ENCODE peak calls at places on chromosomes 6 and 20, in ten cellular contexts. H is prostate gland, T is breast epithelium, Y is sigmoid colon, O is esophagus muscularis mucosa, D is HCT116, G is endothelial cell of umbilical vein, E is H1, P is suprapubic skin, R is stomach. U is an unnamed sample.

GRCh38 chr6:148987982-148988381 is 241.2 kb downstream of the UST start:
- DNase-seq in E (no peak), P (no peak), G (no peak), R (no peak), H (no peak), T (no peak), Y (no peak), O (peak; percentile 37), D (no peak), U (no peak)

GRCh38 chr6:2839195-2839981 is 2.3 kb downstream of the SERPINB1 start:
- DNase-seq in T (no peak), O (peak; percentile 39), E (no peak), H (no peak), R (peak; percentile 48), P (no peak), D (peak; percentile 79), G (peak; percentile 55), Y (no peak), U (no peak)

GRCh38 chr6:55014321-55015088 is 159.8 kb upstream of the HCRTR2 start:
- DNase-seq in Y (no peak), P (no peak), D (no peak), H (no peak), T (no peak), O (no peak), G (no peak), R (no peak), E (no peak), U (no peak)

GRCh38 chr6:35310265-35310831 is 12.7 kb downstream of the DEF6 start:
- DNase-seq in R (no peak), D (no peak), Y (no peak), P (no peak), H (no peak), O (no peak), T (no peak), G (no peak), E (no peak), U (no peak)

GRCh38 chr6:84227434-84228197 is at the start of gene CEP162:
- DNase-seq in E (peak; percentile 95), D (peak; percentile 72), Y (peak; percentile 96), O (peak; percentile 99), T (peak; percentile 86), G (peak; percentile 95), R (peak; percentile 92), H (peak; percentile 93), P (peak; percentile 96), U (peak; percentile 39)

GRCh38 chr6:163790296-163790840 is 375.9 kb downstream of the QKI start:
- DNase-seq in G (no peak), O (no peak), P (no peak), E (no peak), D (no peak), Y (no peak), H (no peak), R (no peak), T (no peak), U (no peak)

GRCh38 chr6:82878812-82879211 is 186.8 kb downstream of the UBE3D start:
- DNase-seq in G (peak; percentile 91), P (no peak), E (no peak), Y (no peak), T (no peak), H (no peak), D (no peak), O (no peak), R (no peak), U (no peak)

GRCh38 chr6:106387875-106388274 is 27.4 kb downstream of the CRYBG1 start:
- DNase-seq in E (no peak), P (no peak), T (no peak), D (no peak), H (no peak), O (no peak), R (no peak), G (no peak), Y (peak; percentile 67), U (no peak)

DNA sequence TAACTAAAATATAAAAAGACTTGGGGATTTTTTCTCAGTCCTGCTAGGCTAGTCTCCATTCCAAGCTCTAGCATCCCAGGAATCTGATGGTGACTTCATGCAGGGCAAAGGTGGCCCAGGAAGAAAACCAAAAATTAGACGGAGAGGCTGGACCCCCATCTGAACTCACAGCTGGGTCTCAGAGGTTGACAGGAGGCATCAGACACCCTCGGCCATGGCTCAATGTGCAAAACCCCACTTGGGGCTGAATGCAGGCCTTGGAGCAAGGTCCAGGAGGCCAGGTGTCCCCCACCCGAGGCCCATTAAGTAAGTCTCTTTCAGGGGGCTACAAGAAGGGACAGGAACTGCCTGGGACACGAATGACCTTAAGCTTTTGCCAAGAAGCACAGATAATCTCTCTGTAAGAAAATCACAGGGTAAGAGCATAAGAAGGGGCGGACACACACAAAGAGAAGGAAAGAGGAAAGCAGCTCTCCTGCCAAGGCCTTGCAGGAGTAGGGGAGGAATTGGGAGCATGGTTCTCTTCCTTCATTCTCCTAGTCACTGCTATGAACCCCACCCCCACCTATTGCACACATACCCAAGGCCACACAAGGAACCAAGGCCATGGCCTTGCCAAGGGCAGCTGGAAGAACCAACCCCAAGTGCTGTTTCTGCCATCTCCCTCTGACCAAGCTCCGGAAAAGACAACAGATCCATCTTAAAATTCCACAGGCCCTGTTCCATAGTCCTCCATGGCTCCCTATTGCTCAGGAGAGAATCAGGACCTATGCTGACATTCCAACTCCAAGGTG is 31.6 kb downstream of the TRAM2 start:
- DNase-seq in E (no peak), P (no peak), O (no peak), H (no peak), R (no peak), D (no peak), G (no peak), T (no peak), Y (no peak), U (no peak)
- TF ChIP-seq POLR2A in E (no peak), P (no peak), O (no peak), H (no peak), R (no peak), D (no peak), G (no peak), T (no peak), Y (no peak), U (no peak)

GRCh38 chr6:150890346-150890745 is 24.8 kb downstream of the MTHFD1L start:
- DNase-seq in E (no peak), D (no peak), T (no peak), O (no peak), Y (no peak), G (no peak), P (peak; percentile 16), R (no peak), H (no peak), U (no peak)

GRCh38 chr6:150887978-150888563 is 22.6 kb downstream of the MTHFD1L start:
- DNase-seq in E (no peak), H (no peak), P (no peak), R (no peak), O (no peak), G (no peak), Y (no peak), D (no peak), T (no peak), U (no peak)

GRCh38 chr6:150894935-150895686 is 29.6 kb downstream of the MTHFD1L start:
- DNase-seq in D (no peak), T (no peak), R (no peak), G (no peak), P (peak; percentile 37), E (no peak), Y (peak; percentile 54), O (no peak), H (no peak), U (no peak)

GRCh38 chr6:150894191-150894744 is 28.8 kb downstream of the MTHFD1L start:
- DNase-seq in G (no peak), H (no peak), O (no peak), D (no peak), R (no peak), T (no peak), P (peak; percentile 23), Y (no peak), E (no peak), U (no peak)

DNA sequence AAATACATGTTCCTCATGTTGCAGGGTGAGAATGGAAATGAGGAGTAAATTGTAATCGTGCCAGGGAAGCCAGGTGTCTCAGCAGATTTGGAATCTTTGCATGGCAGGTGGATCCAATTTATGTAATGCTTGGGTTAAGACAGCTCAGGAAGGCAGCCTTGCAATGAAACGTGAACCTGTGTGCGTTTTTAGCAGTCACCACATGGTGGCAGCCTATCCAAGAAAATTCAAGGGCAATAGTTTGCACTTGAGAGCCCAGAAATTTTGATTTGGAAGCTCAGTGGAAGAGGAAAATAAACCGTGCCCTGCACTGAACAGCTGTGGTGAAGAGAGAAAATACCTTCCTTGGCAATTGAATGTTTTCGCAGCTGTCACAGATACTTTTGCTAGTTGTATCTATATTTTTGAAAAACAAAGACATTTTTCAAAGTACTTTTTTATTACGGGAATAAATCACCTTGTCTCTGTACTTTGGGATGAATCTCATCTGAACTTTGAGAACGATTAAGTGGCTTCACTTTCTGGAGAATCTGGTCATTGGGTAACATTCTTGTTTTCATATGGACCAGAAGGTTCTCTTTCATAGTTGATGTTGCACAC is 26.5 kb downstream of the MTHFD1L start:
- DNase-seq in H (peak; percentile 62), O (no peak), T (peak; percentile 56), P (peak; percentile 80), R (peak; percentile 71), E (peak; percentile 83), G (peak; percentile 90), D (peak; percentile 64), Y (peak; percentile 82), U (no peak)
- TF ChIP-seq POLR2AphosphoS5 in H (no peak), O (no peak), T (no peak), P (no peak), R (no peak), E (no peak), G (no peak), D (peak; percentile 43), Y (no peak), U (no peak)

DNA sequence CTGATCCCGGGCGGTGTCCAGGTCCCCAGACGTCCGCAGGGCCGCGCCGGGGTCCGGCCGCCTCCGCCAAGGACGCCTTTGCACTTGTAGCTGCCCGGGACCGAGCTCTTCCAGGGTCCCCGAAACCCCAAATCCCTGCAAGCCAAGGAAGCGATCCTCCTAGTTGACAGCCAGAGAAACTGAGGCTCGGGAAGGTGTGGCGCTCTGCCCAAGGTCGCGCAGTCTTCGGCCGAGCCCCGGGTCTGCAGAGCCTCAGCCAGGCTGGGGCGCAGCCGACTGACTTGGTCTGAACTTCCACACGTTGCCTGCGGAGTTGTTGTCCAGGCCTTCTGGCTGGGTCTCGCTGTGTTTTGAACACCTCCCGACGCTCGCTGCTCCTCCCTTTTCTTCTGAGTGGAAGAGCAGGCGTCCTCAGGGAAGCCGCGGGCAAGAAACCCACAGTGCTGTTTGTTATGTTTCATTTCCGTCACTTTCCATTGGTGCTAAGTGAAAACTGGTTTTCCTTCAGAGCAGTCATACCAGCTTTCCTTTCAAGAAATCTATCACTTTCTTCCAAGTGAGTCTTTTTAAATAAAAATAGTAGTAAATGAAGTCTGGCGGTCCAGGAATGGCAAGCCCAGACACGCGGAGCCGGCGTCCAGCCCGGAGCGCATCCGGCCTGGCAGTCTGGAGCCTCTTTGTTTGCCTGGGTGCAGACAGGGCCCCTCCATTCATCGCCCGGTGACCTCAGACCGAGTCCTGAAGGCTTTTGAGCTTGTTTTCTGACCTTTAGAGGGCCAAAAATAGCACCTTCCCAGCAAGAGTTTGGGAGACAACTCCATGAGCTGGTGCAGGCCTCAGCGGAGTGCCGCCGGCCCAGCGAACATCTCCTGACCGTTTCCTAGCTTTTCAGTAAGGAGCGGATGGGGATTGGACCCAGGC is 698 bp downstream of the FAM210B start:
- DNase-seq in R (peak; percentile 38), P (peak; percentile 85), T (peak; percentile 80), H (peak; percentile 69), G (peak; percentile 76), E (peak; percentile 58), Y (peak; percentile 78), D (no peak), O (no peak), U (no peak)
- TF ChIP-seq POLR2A in R (no peak), P (no peak), T (no peak), H (no peak), G (no peak), E (no peak), Y (no peak), D (no peak), O (no peak), U (no peak)

GRCh38 chr6:30842754-30843610 is 41.3 kb upstream of the DDR1 start:
- DNase-seq in G (no peak), D (no peak), T (no peak), R (no peak), E (no peak), O (no peak), H (no peak), Y (no peak), P (no peak), U (no peak)

GRCh38 chr6:30841644-30842504 is 42.4 kb upstream of the DDR1 start:
- DNase-seq in D (no peak), E (no peak), T (no peak), H (no peak), P (no peak), G (no peak), Y (no peak), O (no peak), R (peak; percentile 46), U (no peak)

GRCh38 chr6:30845183-30845582 is 39.1 kb upstream of the DDR1 start:
- DNase-seq in T (no peak), D (no peak), P (no peak), E (no peak), O (no peak), H (no peak), G (no peak), R (no peak), Y (no peak), U (no peak)

GRCh38 chr6:30844118-30844535 is 40.2 kb upstream of the DDR1 start:
- DNase-seq in T (peak; percentile 68), E (no peak), P (no peak), H (no peak), G (no peak), Y (no peak), R (no peak), D (no peak), O (no peak), U (no peak)

DNA sequence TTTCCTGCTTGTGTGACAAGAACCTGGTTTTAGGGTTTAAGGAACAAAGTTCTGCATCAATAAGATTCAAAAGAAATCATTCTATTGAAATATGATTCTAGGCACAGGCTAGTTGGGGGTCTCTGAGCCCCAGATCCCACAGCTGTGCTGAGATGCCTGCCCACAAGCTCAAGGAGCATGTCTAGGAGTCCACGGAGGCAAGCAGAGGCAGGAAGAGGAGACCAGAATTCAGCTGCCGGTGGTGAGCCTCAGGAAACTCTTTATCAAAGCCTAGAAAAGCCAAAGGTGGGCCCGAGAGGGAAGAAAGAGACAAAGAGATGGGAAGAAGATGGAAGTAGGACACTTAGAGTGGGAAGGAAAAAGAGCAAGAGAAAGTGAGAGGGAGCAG is 40.7 kb upstream of the DDR1 start:
- DNase-seq in Y (no peak), E (no peak), D (no peak), G (no peak), R (no peak), H (no peak), O (no peak), T (no peak), P (no peak), U (no peak)
- TF ChIP-seq POLR2AphosphoS5 in Y (no peak), E (no peak), D (no peak), G (no peak), R (no peak), H (no peak), O (no peak), T (no peak), P (no peak), U (no peak)

U was measured in GM12892.